ENCODE peak calls at places on chromosomes 12 and 14, in four cellular contexts. P, W, J and Y are unnamed samples.

GRCh38 chr12:47216150-47216677 is 136.5 kb upstream of the AMIGO2 start:
- DNase-seq in W (no peak), J (no peak), P (no peak), Y (no peak)

GRCh38 chr14:93035917-93036651 is 79.6 kb downstream of the ITPK1 start:
- DNase-seq in J (no peak), W (peak; percentile 45), P (no peak), Y (no peak)

GRCh38 chr12:114916531-114916930 is 232.6 kb upstream of the TBX3 start:
- DNase-seq in P (no peak), J (no peak), W (no peak), Y (peak; percentile 61)

GRCh38 chr12:114834621-114835020 is 150.6 kb upstream of the TBX3 start:
- DNase-seq in W (no peak), P (no peak), J (no peak), Y (peak; percentile 71)

GRCh38 chr14:75418779-75419768 is 8.7 kb upstream of the JDP2 start:
- DNase-seq in P (peak; percentile 82), J (no peak), W (peak; percentile 33), Y (peak; percentile 95)

GRCh38 chr14:58941666-58942065 is 246.8 kb upstream of the DAAM1 start:
- DNase-seq in J (no peak), W (no peak), P (no peak), Y (no peak)

GRCh38 chr14:100446572-100446971 is 123.4 kb downstream of the SLC25A47 start:
- DNase-seq in P (no peak), W (no peak), J (no peak), Y (peak; percentile 92)

GRCh38 chr12:78146365-78146772 is 315.7 kb downstream of the NAV3 start:
- DNase-seq in P (no peak), W (peak; percentile 17), J (no peak), Y (no peak)

GRCh38 chr14:88424573-88424972 is 39.1 kb downstream of the SPATA7 start:
- DNase-seq in J (no peak), P (no peak), W (no peak), Y (no peak)

GRCh38 chr14:104281768-104282301 is 143.4 kb downstream of the KIF26A start:
- DNase-seq in P (peak; percentile 66), J (no peak), W (no peak), Y (no peak)

GRCh38 chr12:69655616-69656336 is 43.3 kb downstream of the BEST3 start:
- DNase-seq in J (no peak), W (no peak), P (no peak), Y (no peak)

GRCh38 chr12:26158078-26158764 is 33.4 kb upstream of the BHLHE41 start:
- DNase-seq in P (no peak), J (no peak), W (no peak), Y (peak; percentile 82)

GRCh38 chr14:38127784-38128183 is 79.9 kb upstream of the SSTR1 start:
- DNase-seq in W (no peak), J (no peak), P (no peak), Y (no peak)

GRCh38 chr14:99420711-99421110 is 59.9 kb downstream of the SETD3 start:
- DNase-seq in P (peak; percentile 77), J (no peak), W (peak; percentile 33), Y (no peak)

GRCh38 chr12:132173135-132174014 is 29.1 kb downstream of the NOC4L start:
- DNase-seq in J (no peak), W (no peak), P (no peak), Y (no peak)

GRCh38 chr14:85319998-85320397 is 209.9 kb upstream of the FLRT2 start:
- DNase-seq in W (no peak), J (no peak), P (no peak), Y (no peak)

GRCh38 chr12:127785535-127785934 is 481.4 kb upstream of the TMEM132C start:
- DNase-seq in P (no peak), J (peak; percentile 9), W (no peak), Y (no peak)

GRCh38 chr12:106093246-106093645 is 45.5 kb downstream of the NUAK1 start:
- DNase-seq in J (no peak), P (no peak), W (no peak), Y (peak; percentile 45)

GRCh38 chr14:67411820-67412421 is at the start of gene PLEK2:
- DNase-seq in P (peak; percentile 89), W (no peak), J (no peak), Y (no peak)

GRCh38 chr12:124289634-124290600 is 5.0 kb upstream of the RFLNA start:
- DNase-seq in J (peak; percentile 29), P (no peak), W (no peak), Y (no peak)

GRCh38 chr12:109827566-109828550 is 5.3 kb downstream of the TRPV4 start:
- DNase-seq in P (peak; percentile 28), W (no peak), J (peak; percentile 54), Y (no peak)

GRCh38 chr14:75979071-75979571 is 2.7 kb downstream of the TGFB3 start:
- DNase-seq in P (no peak), W (no peak), J (no peak), Y (peak; percentile 87)

GRCh38 chr12:113392988-113393579 is 10.6 kb downstream of the SDS start:
- DNase-seq in P (peak; percentile 24), J (no peak), W (no peak), Y (peak; percentile 98)

GRCh38 chr14:101105045-101105444 is 201.5 kb upstream of the RTL1 start:
- DNase-seq in J (no peak), P (no peak), W (no peak), Y (peak; percentile 30)

GRCh38 chr12:5656836-5657235 is 224.9 kb downstream of the NTF3 start:
- DNase-seq in W (no peak), J (no peak), P (no peak), Y (no peak)

GRCh38 chr14:22614240-22614799 is 16.2 kb downstream of the ABHD4 start:
- DNase-seq in J (no peak), W (no peak), P (peak; percentile 18), Y (peak; percentile 60)

DNA sequence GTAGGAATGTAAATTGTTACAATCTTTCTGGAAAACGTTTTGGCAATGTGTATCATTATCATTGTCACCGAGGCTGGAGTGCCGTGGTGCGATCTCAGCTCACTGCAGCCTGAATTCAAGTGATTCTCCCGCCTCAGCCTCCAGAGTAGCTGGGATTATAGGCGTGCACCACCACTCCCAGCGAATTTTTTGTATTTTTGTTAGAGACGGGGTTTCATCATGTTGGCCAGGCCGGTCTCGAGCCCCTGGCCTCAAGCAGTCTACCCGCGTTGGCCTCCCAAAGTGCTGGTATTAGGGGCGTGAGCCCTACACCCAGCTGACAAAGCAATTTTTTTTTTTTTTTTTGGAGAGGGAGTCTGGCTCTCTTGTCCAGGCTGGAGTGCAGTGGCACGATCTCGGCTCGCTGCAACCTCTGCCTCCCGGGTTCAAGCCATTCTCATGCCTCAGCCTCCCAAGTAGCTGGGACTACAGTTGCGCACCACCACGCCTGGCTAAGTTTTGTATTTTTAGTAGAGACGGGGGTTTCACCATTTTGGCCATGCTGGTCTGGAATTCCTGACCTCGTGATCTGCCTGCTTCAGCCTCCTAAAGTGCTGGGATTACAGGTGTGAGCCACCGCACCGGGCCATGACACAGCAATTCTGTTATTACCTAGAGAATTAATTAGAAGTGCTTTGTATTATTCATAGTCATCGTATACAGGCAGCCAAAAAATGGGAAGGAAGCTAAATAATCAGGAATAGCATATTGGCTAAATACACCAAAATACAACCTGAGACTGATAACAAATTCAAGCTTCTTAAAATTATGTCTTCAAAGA is 1.2 kb downstream of the ACTR6 start:
- DNase-seq in J (no peak), P (no peak), W (no peak), Y (no peak)
- H3K27ac ChIP-seq in J (no peak overlapping the region), P (peak overlapping the region; percentile 78), W (no peak overlapping the region), Y (no peak overlapping the region)

GRCh38 chr12:54020587-54020969 is 7.7 kb upstream of the HOXC6 start:
- DNase-seq in P (no peak), W (no peak), J (no peak), Y (no peak)
- H3K27ac ChIP-seq in P (no peak overlapping the region), W (no peak overlapping the region), J (peak overlapping the region; percentile 43), Y (no peak overlapping the region)

GRCh38 chr12:52186135-52186840 is 5.5 kb downstream of the KRT80 start:
- DNase-seq in W (no peak), J (no peak), P (no peak), Y (peak; percentile 81)
- H3K27ac ChIP-seq in W (no peak overlapping the region), J (no peak overlapping the region), P (no peak overlapping the region), Y (no peak overlapping the region)

DNA sequence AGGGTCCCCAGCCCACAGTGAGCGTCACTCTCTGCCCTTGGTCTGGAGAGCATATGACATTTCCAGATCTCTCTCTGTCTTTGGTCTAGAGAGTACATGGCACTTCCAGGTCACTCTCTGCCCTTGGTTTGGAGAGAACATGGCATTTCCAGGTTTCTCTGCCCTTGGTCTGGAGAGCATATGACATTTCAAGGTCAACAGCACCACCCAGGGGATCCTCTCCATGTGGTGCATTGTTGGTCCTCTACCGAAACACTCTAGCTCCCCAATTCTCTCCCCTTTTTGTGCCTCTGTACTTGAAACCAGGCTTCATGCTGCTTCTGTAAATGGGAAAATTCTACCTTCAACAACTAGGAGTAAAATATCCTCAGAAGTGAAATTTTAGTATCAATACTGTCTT is 399.4 kb downstream of the NELL2 start:
- DNase-seq in J (no peak), W (no peak), P (no peak), Y (no peak)
- H3K27ac ChIP-seq in J (no peak overlapping the region), W (no peak overlapping the region), P (no peak overlapping the region), Y (no peak overlapping the region)

GRCh38 chr12:101680647-101681046 is 16.8 kb upstream of the CHPT1 start:
- DNase-seq in W (no peak), P (no peak), J (no peak), Y (no peak)
- H3K27ac ChIP-seq in W (no peak overlapping the region), P (no peak overlapping the region), J (peak overlapping the region; percentile 41), Y (no peak overlapping the region)

DNA sequence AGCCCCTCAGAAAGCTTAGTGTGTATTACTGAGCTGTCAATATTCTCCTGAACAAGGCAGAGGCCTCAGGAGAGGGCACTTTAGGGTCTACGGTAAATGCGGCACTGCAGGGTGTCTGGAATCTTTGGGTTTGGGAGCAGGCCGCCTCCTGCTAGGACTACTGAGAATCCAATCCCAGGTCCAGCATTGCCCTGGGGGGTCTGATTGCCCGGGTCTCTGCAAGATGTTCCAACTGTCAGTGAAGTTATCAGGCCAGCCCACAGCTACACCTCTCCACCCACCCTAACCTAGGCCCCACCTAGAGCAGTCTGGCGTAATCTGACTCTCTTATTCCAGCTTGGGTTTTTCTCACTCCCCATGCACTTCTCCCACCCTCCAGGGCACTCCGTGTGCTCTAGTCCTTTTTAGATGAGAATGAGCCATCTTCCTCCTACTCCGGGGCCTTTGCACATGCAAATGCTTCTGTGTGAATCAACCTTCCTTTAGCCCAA is 4.4 kb upstream of the ZFP36L1 start:
- DNase-seq in P (no peak), W (no peak), J (no peak), Y (peak; percentile 89)
- H3K27ac ChIP-seq in P (peak overlapping the region; percentile 100), W (no peak overlapping the region), J (peak overlapping the region; percentile 99), Y (no peak overlapping the region)